ENCODE peak calls at places on chromosomes 1 and 21, in four cellular contexts. L, C, M and B are unnamed samples.

GRCh38 chr1:7460807-7461206 is 310.3 kb upstream of the VAMP3 start:
- DNase-seq in L (peak), M (no peak), C (no peak), B (no peak)

GRCh38 chr1:46039571-46040052 is 92.8 kb downstream of the PIK3R3 start:
- DNase-seq in C (no peak), M (no peak), L (no peak), B (no peak)

GRCh38 chr1:219308367-219308766 is 134.7 kb downstream of the LYPLAL1 start:
- DNase-seq in L (no peak), M (no peak), C (no peak), B (no peak)

GRCh38 chr1:87644500-87645245 is 316.0 kb downstream of the LMO4 start:
- DNase-seq in L (no peak), C (no peak), M (no peak), B (no peak)

GRCh38 chr1:201222125-201222524 is 31.5 kb downstream of the IGFN1 start:
- DNase-seq in C (no peak), L (no peak), M (peak), B (no peak)

GRCh38 chr1:203136409-203137042 is 9.0 kb downstream of the ADORA1 start:
- DNase-seq in C (no peak), M (no peak), L (no peak), B (no peak)

GRCh38 chr1:233252436-233252835 is 43.1 kb downstream of the PCNX2 start:
- DNase-seq in L (no peak), M (no peak), C (no peak), B (no peak)

GRCh38 chr1:206714331-206715058 is 29.8 kb downstream of the MAPKAPK2 start:
- DNase-seq in C (no peak), L (no peak), M (no peak), B (no peak)

GRCh38 chr1:31434101-31434871 is 21.3 kb downstream of the SERINC2 start:
- DNase-seq in L (no peak), C (no peak), M (peak), B (no peak)

GRCh38 chr1:184953600-184954219 is 20.6 kb downstream of the NIBAN1 start:
- DNase-seq in C (no peak), L (no peak), M (no peak), B (no peak)

GRCh38 chr1:243263824-243264223 is 8.0 kb downstream of the SDCCAG8 start:
- DNase-seq in M (no peak), L (no peak), C (no peak), B (no peak)

GRCh38 chr1:61221642-61222041 is 139.3 kb downstream of the NFIA start:
- DNase-seq in M (peak), C (no peak), L (no peak), B (no peak)

GRCh38 chr1:201255470-201256362 is 27.6 kb upstream of the PKP1 start:
- DNase-seq in L (no peak), C (no peak), M (no peak), B (peak)

GRCh38 chr1:99005537-99005942 is 879 bp upstream of the PLPPR5 start:
- DNase-seq in M (no peak), L (peak), C (no peak), B (peak)

GRCh38 chr1:212190169-212190568 is 95.0 kb upstream of the PPP2R5A start:
- DNase-seq in C (no peak), M (no peak), L (peak), B (no peak)

GRCh38 chr1:243343970-243344749 is 88.3 kb downstream of the SDCCAG8 start:
- DNase-seq in C (peak), L (no peak), M (peak), B (peak)

GRCh38 chr1:232178191-232178590 is 451.7 kb downstream of the SIPA1L2 start:
- DNase-seq in C (no peak), L (no peak), M (no peak), B (no peak)

GRCh38 chr1:108560143-108560429 is 186 bp downstream of the EEIG2 start:
- DNase-seq in M (no peak), C (no peak), L (no peak), B (no peak)

GRCh38 chr1:118204106-118204505 is 19.1 kb upstream of the SPAG17 start:
- DNase-seq in C (no peak), M (no peak), L (no peak), B (no peak)

DNA sequence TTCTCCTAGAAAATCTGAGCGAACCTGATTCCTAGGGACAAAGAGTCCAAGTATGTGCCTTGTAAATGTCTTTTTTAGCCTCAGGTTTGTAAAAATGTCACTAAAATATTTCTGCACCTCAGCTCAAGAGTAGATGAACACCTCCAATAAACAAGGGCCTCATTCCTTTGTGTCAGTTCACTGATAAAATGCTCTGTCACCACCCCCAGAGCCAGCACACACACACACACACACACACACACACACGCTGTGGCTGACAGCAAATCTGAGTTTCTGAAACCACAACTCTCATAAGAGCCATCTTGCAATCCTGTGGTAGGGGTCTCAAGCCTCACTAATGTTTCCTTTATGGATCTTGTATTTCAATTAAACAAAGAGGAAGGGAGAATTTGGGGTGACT is 299.2 kb downstream of the PBX1 start:
- DNase-seq in C (no peak), M (no peak), L (no peak), B (no peak)
- TF ChIP-seq SP1 in C (no peak), M (no peak), L (no peak), B (no peak)

GRCh38 chr1:156050376-156050775 is 3.2 kb downstream of the UBQLN4 start:
- DNase-seq in L (no peak), M (no peak), C (no peak), B (no peak)

GRCh38 chr1:156045070-156045469 is 8.5 kb downstream of the UBQLN4 start:
- DNase-seq in L (no peak), C (no peak), M (no peak), B (no peak)

GRCh38 chr1:156052862-156053769 is 482 bp downstream of the UBQLN4 start:
- DNase-seq in M (peak), C (peak), L (peak), B (peak)

GRCh38 chr1:156051011-156051725 is 2.4 kb downstream of the UBQLN4 start:
- DNase-seq in L (no peak), C (no peak), M (no peak), B (no peak)

DNA sequence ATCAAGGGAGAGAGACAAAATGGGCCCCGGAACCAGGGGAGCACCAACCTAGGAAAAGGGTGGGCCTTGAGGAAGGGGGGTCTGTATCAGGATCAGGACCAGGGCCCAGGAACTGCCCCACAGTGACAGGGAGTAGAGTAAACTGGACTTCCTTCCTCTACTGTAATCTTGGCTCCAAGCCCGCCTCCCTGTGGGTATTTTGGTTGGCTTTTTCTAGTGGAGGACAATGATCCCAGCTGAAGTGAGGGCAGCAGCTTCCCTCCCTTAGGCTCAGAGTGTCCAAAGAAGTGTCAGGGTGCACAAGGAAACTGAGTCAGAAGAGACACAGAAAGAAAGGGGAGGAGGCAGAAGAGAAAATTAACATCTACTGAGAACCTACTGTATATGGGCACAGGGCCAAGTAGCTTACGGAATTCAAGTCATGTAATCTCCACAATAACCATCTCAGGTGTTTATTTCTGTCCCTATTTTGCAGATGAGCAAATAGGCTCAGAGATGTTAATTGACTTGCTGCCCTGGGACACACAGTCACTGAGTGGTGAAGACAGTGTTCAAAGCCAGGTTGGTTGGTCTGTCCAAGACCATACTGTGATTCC is 4.8 kb downstream of the UBQLN4 start:
- DNase-seq in M (no peak), C (no peak), L (no peak), B (no peak)
- TF ChIP-seq ELF4 in M (no peak), C (no peak), L (no peak), B (no peak)

DNA sequence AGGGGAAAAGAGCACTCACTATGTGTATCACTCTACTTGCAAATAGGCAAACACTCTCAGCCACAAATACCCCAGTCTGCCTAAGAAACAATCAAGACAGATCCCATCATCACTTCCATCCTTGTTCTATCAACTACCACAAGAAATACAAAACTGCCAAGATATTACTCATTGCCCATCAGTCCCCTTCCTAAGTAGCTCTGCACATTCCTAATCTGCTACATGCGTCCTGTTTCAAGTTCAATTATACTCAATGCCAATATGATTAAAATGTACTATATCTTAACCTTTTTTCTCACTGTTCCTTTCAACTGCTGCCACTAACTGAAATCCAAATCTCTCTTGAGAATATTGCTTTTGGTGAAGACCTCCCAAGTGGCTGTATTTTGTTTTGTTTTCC is 1688.4 kb downstream of the PLA2G4A start:
- DNase-seq in L (no peak), M (no peak), C (no peak), B (no peak)
- TF ChIP-seq SP1 in L (no peak), M (no peak), C (no peak), B (no peak)

DNA sequence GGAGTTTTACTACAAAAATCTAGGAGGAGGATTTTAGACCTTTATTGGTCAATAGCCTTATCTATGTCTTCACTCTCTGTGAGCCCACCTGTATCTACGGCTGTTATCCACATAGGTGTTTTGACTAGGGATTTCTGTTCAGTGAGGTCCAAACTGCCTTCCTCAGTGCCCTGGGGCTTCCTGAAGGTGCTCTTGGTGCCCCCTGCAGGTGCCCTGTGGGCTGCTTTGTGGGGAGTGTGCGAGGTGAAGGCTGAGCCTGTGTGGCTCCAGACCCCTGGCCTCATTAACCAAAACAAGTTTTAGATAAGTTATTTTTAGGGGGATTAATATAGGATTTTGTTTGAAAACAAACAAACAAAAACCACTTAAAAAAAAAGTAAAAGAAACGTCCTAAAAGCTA is 122.5 kb downstream of the KIF26B start:
- DNase-seq in M (peak), C (no peak), L (peak), B (no peak)
- TF ChIP-seq ELF4 in M (no peak), C (no peak), L (no peak), B (no peak)

GRCh38 chr21:25036775-25037174 is 570.5 kb downstream of the MRPL39 start:
- DNase-seq in L (no peak), M (no peak), C (no peak), B (no peak)

DNA sequence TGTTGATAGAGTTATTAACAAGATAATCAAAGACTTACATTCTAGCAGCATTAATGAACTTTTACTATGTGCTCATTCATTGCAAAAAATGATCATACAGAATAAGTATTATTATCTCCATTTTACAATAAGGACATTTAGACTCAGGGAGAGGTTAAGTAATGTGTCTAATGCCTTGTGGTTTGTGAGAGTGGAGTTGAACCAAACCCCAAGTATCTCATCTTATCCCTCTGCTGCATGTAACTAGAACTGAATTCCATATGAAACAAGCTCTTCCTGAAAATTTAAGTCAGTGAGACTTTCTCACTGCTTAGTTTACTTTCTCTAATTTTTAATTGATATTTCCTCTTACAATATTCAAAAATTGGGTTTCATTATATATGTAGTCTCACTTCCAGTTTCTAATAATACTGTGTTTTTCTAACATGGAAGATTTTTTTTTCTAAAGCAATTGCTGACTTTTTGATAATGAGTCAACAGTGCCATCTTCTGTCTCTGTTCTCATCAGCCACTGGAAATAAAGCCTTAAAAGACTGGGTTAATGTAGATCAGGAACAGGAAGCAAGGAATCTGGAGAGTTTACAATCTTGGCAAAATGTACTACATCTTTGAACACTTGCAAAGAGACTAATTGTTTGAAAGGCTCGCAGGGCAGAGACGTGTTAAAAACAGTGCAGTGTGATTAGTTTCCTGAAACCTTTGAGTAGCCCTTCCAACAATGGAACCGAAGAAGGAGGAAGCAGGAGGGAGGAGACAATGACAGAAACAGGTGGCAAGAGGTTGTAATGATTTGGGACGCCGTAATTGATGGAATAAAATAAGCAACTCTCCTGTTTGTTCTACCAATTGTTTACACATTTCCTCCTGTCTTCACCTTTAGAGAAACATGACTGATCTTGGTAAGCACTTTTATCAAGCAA is 567.6 kb downstream of the MRPL39 start:
- DNase-seq in C (no peak), L (no peak), M (no peak), B (no peak)
- TF ChIP-seq SP1 in C (no peak), L (no peak), M (no peak), B (no peak)

DNA sequence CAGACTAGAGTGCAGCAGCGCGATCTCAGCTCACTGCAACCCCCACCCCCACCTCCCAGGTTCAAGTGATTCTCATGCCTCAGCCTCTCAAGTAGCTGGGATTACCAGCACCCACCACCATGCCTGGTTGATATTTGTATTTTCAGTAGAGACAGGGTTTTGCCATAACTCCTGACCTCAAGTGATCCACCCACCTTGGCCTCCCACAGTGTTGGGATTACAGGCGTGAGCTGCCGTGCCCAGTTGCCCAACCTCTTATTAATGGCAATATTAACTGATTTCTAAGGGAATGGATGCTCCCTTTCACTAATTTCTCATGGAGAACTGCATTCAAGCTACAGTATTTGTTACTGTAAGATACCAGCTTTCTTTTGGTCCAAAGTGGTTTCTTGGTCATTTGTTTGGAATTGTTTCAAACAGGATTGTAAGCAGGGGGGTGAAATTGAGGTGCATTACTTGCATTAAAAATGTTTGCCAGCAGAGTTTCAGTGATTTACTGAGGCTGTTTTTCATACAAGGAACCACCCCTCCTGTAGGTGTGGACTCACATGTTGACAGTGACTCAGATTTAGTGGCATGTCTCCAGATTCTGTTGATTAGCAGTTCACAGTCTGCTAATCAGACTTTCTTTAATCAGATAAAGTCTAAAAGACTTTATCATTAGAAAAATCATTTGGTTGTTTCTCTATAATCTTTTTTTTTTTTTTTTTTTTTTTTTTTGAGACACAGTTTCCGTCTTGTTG is 3.9 kb upstream of the TGFBR3 start:
- DNase-seq in C (no peak), L (no peak), M (peak), B (no peak)
- TF ChIP-seq ELF4 in C (no peak), L (no peak), M (no peak), B (no peak)

DNA sequence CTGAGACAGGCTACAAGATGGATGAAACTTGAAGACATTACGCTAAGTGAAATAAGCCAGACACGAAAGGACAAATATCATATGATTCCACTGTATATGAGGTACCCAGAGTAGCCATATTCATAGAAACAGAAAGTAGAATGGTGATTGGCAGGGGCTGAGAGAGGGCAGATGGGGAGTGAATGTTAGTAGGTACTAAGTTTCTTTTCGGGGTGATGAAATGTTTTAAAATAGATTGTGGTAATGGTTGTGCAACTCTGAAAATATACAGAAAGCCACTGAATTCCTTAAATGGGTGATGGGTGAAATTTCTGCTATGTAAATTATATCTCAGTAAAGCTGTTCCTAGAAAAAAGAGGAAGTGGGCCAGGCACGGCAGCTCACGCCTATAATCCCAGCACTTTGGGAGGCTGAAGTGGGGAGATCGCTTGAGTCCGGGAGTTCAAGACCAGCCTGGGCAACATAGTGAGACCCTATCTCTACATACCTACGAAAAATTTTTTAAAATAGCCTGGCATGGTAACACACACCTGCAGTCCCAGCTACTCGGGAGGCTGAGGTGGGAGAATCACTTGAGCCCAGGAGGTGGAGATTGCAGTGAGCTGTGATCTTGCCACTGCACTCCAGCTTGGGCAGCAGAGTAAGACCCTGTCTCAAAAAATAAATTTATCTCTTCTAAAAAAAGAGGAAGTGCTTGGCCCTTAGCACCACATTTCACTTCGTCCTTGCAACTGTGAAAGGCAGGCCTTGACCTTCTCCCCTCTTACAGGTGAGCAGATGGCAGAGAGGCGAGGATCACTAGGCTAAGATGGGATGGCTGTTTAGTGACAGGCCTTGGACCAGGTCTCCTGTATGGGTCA is 16.0 kb downstream of the SLC27A3 start:
- DNase-seq in C (no peak), L (no peak), M (no peak), B (no peak)
- TF ChIP-seq SP1 in C (no peak), L (no peak), M (no peak), B (no peak)